ENCODE peak calls at places on chromosomes 5 and 9, in eight cellular contexts. E is astrocyte, L is GM23338, H is IMR-90, D is epithelial cell of proximal tubule, R is endothelial cell of umbilical vein, Z is stomach, V is fibroblast of pulmonary artery. F is an unnamed sample.

GRCh38 chr5:177478711-177479646 is 5.5 kb upstream of the DBN1 start:
- DNase-seq in E (peak; percentile 41), L (no peak), D (no peak), H (peak; percentile 66), V (peak; percentile 81), R (no peak), Z (peak; percentile 80), F (no peak)

GRCh38 chr5:43017438-43017820 is 22.7 kb downstream of the ANXA2R start:
- DNase-seq in E (no peak), Z (no peak), R (peak; percentile 69), H (peak; percentile 55), L (no peak), V (peak; percentile 46), D (no peak), F (no peak)

GRCh38 chr5:163807781-163808180 is 302.4 kb downstream of the MAT2B start:
- DNase-seq in E (peak; percentile 76), D (no peak), Z (no peak), L (no peak), V (no peak), H (peak; percentile 82), R (no peak), F (no peak)

GRCh38 chr5:40486437-40487270 is 193.1 kb upstream of the PTGER4 start:
- DNase-seq in H (peak; percentile 29), D (peak; percentile 6), Z (no peak), L (no peak), V (peak; percentile 11), E (peak; percentile 55), R (no peak), F (no peak)

GRCh38 chr9:110919609-110920008 is 118.7 kb downstream of the LPAR1 start:
- DNase-seq in H (peak; percentile 90), D (peak; percentile 85), L (no peak), R (no peak), E (peak; percentile 79), V (peak; percentile 85), Z (no peak), F (peak; percentile 96)

GRCh38 chr5:12175914-12176585 is 271.8 kb upstream of the CTNND2 start:
- DNase-seq in L (peak; percentile 17), D (no peak), E (no peak), H (no peak), R (no peak), V (no peak), Z (no peak), F (no peak)

GRCh38 chr5:172872997-172873491 is 39.0 kb downstream of the ERGIC1 start:
- DNase-seq in H (peak; percentile 64), R (peak; percentile 90), V (peak; percentile 81), L (no peak), D (no peak), Z (no peak), E (peak; percentile 63), F (peak; percentile 55)

GRCh38 chr9:28801144-28801799 is 1228.0 kb upstream of the C9orf72 start:
- DNase-seq in V (no peak), Z (no peak), H (no peak), D (peak; percentile 50), E (peak; percentile 26), L (no peak), R (no peak), F (no peak)

GRCh38 chr5:119269061-119269579 is 86.7 kb upstream of the TNFAIP8 start:
- DNase-seq in V (peak; percentile 29), R (peak; percentile 73), H (peak; percentile 35), D (no peak), E (peak; percentile 28), Z (peak; percentile 39), L (peak; percentile 68), F (no peak)

DNA sequence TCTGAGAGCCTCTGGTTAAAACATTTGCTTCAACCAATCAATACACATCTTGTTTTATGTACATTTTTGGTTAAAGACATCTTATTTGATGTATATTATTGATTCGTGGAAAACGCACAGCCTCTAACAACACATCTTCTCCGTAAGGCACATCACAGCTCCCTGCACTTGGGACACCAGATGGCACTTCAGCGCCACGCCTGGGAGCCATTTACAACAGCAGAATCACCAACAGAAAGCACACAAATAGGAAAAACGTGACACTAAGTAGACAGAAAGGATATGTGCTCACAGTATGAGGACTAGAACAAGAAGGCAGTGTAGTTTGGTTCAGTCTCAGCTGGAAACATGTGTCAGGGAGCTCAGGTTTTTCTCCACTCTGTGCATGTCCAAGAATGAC is 199.7 kb downstream of the ROR2 start:
- DNase-seq in L (no peak), H (no peak), R (no peak), V (no peak), E (no peak), Z (no peak), D (no peak), F (peak; percentile 24)
- TF ChIP-seq CTCF in L (peak; percentile 54), H (no peak), R (no peak), V (no peak), E (no peak), Z (no peak), D (no peak), F (peak; percentile 23)

GRCh38 chr9:31541626-31542025 is 842.8 kb upstream of the ACO1 start:
- DNase-seq in H (no peak), L (no peak), E (no peak), D (no peak), Z (no peak), R (no peak), V (peak; percentile 40), F (peak; percentile 3)

DNA sequence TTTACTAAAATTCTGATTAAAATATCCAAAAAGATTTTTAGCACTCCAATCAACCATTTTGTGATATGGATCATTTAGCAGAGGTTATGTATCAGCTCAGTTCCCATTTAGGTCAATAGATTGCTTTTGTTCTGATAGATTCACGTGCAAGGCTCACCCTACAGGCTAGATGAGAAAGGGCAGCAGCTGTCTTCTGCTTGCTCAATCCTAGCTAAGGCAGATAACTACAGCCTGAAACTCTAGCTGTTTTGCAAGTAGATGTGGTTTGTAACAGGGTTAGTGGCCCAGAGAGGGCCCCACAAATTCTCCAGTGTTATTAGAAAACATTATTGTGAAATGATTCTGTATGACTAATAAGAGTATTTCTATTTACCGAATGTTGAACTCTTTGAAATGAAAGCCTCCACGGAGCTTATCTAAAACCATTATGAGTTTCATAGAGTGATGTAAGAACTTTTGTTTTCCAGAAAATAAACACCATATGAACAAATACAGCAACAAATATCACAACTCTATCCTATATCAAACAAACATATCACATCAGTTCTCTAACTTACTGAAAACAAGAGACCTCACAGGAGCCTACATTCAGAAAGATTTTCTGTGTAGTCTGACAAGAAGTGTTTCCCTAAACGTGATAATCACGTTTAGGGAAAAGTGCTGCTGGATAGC is 841.9 kb upstream of the ACO1 start:
- DNase-seq in H (peak; percentile 4), D (peak; percentile 51), Z (no peak), V (peak; percentile 95), R (peak; percentile 29), L (peak; percentile 61), E (peak; percentile 29), F (peak; percentile 72)
- H3K4me3 ChIP-seq in H (no peak overlapping the region), D (no peak overlapping the region), Z (no peak overlapping the region), V (no peak overlapping the region), R (no peak overlapping the region), L (no peak overlapping the region), E (no peak overlapping the region), F (no peak overlapping the region)

GRCh38 chr9:136741885-136742568 is 713 bp downstream of the LCN10 start:
- DNase-seq in R (no peak), H (no peak), E (no peak), L (no peak), Z (no peak), D (no peak), V (no peak), F (no peak)

GRCh38 chr9:136744747-136745146 is 2.0 kb upstream of the LCN10 start:
- DNase-seq in H (no peak), R (no peak), L (no peak), Z (no peak), E (no peak), D (no peak), V (no peak), F (no peak)

GRCh38 chr9:136740971-136741884 is 1.5 kb downstream of the LCN10 start:
- DNase-seq in H (peak; percentile 34), D (no peak), R (no peak), V (peak; percentile 45), E (no peak), Z (peak; percentile 69), L (no peak), F (no peak)

GRCh38 chr9:136743639-136744211 is 985 bp upstream of the LCN10 start:
- DNase-seq in D (no peak), V (no peak), R (no peak), L (no peak), E (no peak), H (no peak), Z (no peak), F (no peak)

GRCh38 chr9:136742640-136743391 is at the start of gene LCN10:
- DNase-seq in E (no peak), R (no peak), V (no peak), D (no peak), H (no peak), Z (no peak), L (peak; percentile 65), F (no peak)
- TF ChIP-seq CTCF in E (no peak), R (peak; percentile 64), V (peak; percentile 25), D (peak; percentile 32), H (peak; percentile 13), Z (no peak), L (peak; percentile 63), F (peak; percentile 20)

DNA sequence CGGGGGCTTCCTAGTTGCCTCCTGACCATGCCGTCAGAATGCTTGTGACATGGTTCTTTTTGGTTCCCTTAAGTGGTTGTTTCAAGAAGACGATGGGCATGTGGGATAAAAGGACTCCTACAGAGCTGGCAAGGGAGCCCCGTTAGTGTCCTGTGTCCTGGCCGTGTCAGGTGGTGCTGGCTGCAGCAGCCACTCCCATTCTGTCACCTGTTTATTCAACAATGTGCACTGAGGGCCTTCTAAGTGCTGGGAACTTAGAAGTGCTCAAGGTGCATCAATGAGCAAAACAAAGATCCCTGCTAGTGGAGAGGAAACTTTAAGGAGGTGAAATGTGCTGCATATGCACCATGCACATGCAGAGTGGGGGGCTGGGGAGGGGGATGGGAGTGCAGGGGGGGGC is 19.6 kb downstream of the LCP2 start:
- DNase-seq in V (no peak), R (no peak), L (peak; percentile 61), H (no peak), D (no peak), E (no peak), Z (no peak), F (no peak)
- H3K4me3 ChIP-seq in V (no peak overlapping the region), R (no peak overlapping the region), L (no peak overlapping the region), H (no peak overlapping the region), D (no peak overlapping the region), E (no peak overlapping the region), Z (no peak overlapping the region), F (no peak overlapping the region)

DNA sequence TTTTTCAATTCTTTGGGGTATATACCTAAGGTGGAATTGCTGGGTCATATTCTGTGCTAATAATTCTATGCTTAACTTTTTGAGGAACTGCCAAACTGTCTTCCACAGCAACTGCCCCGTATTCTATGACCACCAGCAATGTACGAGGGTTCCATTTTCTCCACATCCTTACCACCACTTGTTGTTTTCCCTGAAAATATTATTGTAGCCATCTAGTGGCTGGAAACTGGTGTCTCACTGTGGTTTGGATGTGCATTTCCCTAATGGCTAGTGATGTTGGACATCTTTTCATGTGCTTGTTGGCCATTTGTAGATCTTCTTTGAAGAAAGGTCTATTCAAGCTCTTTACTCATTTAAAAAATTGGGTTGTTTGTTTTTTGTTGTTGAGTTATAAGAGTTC is 30.7 kb downstream of the MSX2 start:
- DNase-seq in E (no peak), R (no peak), L (no peak), H (peak; percentile 22), D (no peak), V (peak; percentile 9), Z (no peak), F (no peak)
- TF ChIP-seq CTCF in E (peak; percentile 41), R (no peak), L (peak; percentile 20), H (peak; percentile 48), D (peak; percentile 51), V (peak; percentile 31), Z (no peak), F (peak; percentile 34)